ENCODE peak calls at places on chromosomes 13 and 19, in eight cellular contexts. R is fibroblast of lung, F is heart right ventricle, U is transverse colon, D is stomach, Q is HCT116, B is prostate gland, W is breast epithelium. P is an unnamed sample.

GRCh38 chr13:97194473-97194872 is 27.7 kb upstream of the MBNL2 start:
- DNase-seq in R (peak; percentile 18), F (no peak), U (no peak), D (no peak), Q (peak; percentile 48), B (no peak), W (no peak), P (no peak)

GRCh38 chr19:12194827-12195500 is 32.1 kb downstream of the ZNF136 start:
- DNase-seq in R (peak; percentile 75), F (peak; percentile 90), U (peak; percentile 79), D (peak; percentile 90), Q (no peak), B (peak; percentile 90), W (peak; percentile 95), P (peak; percentile 98)

GRCh38 chr19:10430505-10431253 is 10.3 kb downstream of the PDE4A start:
- DNase-seq in R (peak; percentile 43), F (peak; percentile 40), U (peak; percentile 77), D (peak; percentile 77), Q (no peak), B (peak; percentile 48), W (no peak), P (peak; percentile 63)

GRCh38 chr13:107376393-107377085 is 808.6 kb upstream of the ARGLU1 start:
- DNase-seq in R (no peak), F (no peak), U (no peak), D (no peak), Q (no peak), B (no peak), W (no peak), P (no peak)

GRCh38 chr19:50720921-50721291 is 1.3 kb upstream of the SHANK1 start:
- DNase-seq in R (peak; percentile 21), F (no peak), U (no peak), D (no peak), Q (no peak), B (no peak), W (no peak), P (no peak)

GRCh38 chr13:71368301-71368700 is 498.7 kb downstream of the DACH1 start:
- DNase-seq in R (no peak), F (no peak), U (no peak), D (no peak), Q (no peak), B (no peak), W (no peak), P (no peak)

GRCh38 chr13:99266827-99267226 is 8.6 kb upstream of the GPR18 start:
- DNase-seq in R (no peak), F (no peak), U (no peak), D (no peak), Q (no peak), B (no peak), W (no peak), P (no peak)

GRCh38 chr13:50393641-50394040 is 378.4 kb downstream of the KCNRG start:
- DNase-seq in R (no peak), F (no peak), U (no peak), D (no peak), Q (no peak), B (no peak), W (no peak), P (no peak)

GRCh38 chr19:29842471-29843179 is 30.8 kb downstream of the CCNE1 start:
- DNase-seq in R (no peak), F (no peak), U (no peak), D (no peak), Q (no peak), B (no peak), W (no peak), P (no peak)

GRCh38 chr19:6340493-6341201 is 7.2 kb upstream of the ACER1 start:
- DNase-seq in R (no peak), F (no peak), U (no peak), D (no peak), Q (no peak), B (no peak), W (no peak), P (no peak)

GRCh38 chr13:86403213-86403612 is 604.0 kb upstream of the SLITRK6 start:
- DNase-seq in R (no peak), F (no peak), U (no peak), D (no peak), Q (no peak), B (no peak), W (no peak), P (no peak)

GRCh38 chr13:28301839-28302238 is 163.5 kb downstream of the PAN3 start:
- DNase-seq in R (no peak), F (no peak), U (no peak), D (no peak), Q (no peak), B (no peak), W (no peak), P (no peak)

GRCh38 chr19:28960986-28961705 is 251.8 kb downstream of the UQCRFS1 start:
- DNase-seq in R (peak; percentile 9), F (no peak), U (no peak), D (no peak), Q (no peak), B (no peak), W (no peak), P (no peak)

GRCh38 chr13:63497601-63498000 is 2082.0 kb upstream of the PCDH20 start:
- DNase-seq in R (peak; percentile 88), F (no peak), U (no peak), D (no peak), Q (no peak), B (no peak), W (no peak), P (no peak)

GRCh38 chr13:81487151-81487550 is 1146.2 kb upstream of the SPRY2 start:
- DNase-seq in R (no peak), F (no peak), U (no peak), D (no peak), Q (peak; percentile 35), B (no peak), W (no peak), P (peak; percentile 31)

GRCh38 chr13:31477961-31478360 is 261.4 kb upstream of the RXFP2 start:
- DNase-seq in R (peak; percentile 31), F (no peak), U (no peak), D (no peak), Q (no peak), B (no peak), W (no peak), P (no peak)

GRCh38 chr13:31476266-31476665 is 263.1 kb upstream of the RXFP2 start:
- DNase-seq in R (peak; percentile 79), F (no peak), U (no peak), D (no peak), Q (no peak), B (no peak), W (no peak), P (peak; percentile 16)

GRCh38 chr13:31476753-31477152 is 262.6 kb upstream of the RXFP2 start:
- DNase-seq in R (peak; percentile 28), F (no peak), U (no peak), D (no peak), Q (no peak), B (no peak), W (no peak), P (no peak)
- TF ChIP-seq CTCF in R (no peak), F (no peak), U (no peak), D (no peak), Q (no peak), B (no peak), W (no peak), P (no peak)

GRCh38 chr13:30829145-30829544 is 76.9 kb upstream of the MEDAG start:
- DNase-seq in R (no peak), F (no peak), U (no peak), D (no peak), Q (peak; percentile 94), B (no peak), W (no peak), P (no peak)

GRCh38 chr13:30829788-30830637 is 76.1 kb upstream of the MEDAG start:
- DNase-seq in R (no peak), F (no peak), U (no peak), D (no peak), Q (no peak), B (no peak), W (no peak), P (no peak)

GRCh38 chr13:30831515-30831914 is 74.6 kb upstream of the MEDAG start:
- DNase-seq in R (no peak), F (no peak), U (no peak), D (no peak), Q (no peak), B (no peak), W (no peak), P (no peak)

GRCh38 chr13:30832377-30832776 is 73.7 kb upstream of the MEDAG start:
- DNase-seq in R (no peak), F (no peak), U (peak; percentile 40), D (no peak), Q (no peak), B (no peak), W (no peak), P (no peak)

DNA sequence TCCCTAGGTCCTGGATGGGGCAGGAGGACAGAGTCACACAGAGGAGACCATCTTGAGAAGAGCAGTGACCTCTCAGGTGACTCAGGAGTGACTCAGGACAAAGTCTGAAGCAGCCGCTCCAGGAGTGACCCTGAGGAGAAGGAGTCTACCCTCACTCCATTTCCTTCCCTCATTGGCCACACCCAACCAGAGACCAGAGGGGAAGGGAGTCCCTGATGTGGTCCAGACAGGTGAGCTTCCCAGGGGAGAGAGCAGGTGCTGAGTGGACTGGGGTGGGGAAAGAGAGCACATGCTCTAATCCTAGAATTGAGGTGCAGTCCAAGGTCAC is 75.5 kb upstream of the MEDAG start:
- DNase-seq in R (no peak), F (no peak), U (no peak), D (no peak), Q (peak; percentile 66), B (no peak), W (no peak), P (no peak)
- H3K4me1 ChIP-seq in R (peaks cover 3% of the 10 kb centered on the region), F (peaks cover 5% of the 10 kb centered on the region), U (peaks cover 24% of the 10 kb centered on the region), D (peaks cover 11% of the 10 kb centered on the region), Q (peaks cover 63% of the 10 kb centered on the region), B (peaks cover 4% of the 10 kb centered on the region), W (no peaks in the 10 kb centered on the region), P (peaks cover 16% of the 10 kb centered on the region)

GRCh38 chr13:46355088-46355468 is 32.0 kb downstream of the RUBCNL start:
- DNase-seq in R (no peak), F (no peak), U (no peak), D (no peak), Q (no peak), B (no peak), W (no peak), P (no peak)

GRCh38 chr13:46354143-46355087 is 32.6 kb downstream of the RUBCNL start:
- DNase-seq in R (peak; percentile 91), F (no peak), U (no peak), D (no peak), Q (peak; percentile 48), B (no peak), W (no peak), P (no peak)

GRCh38 chr13:46350003-46350402 is 37.0 kb downstream of the RUBCNL start:
- DNase-seq in R (no peak), F (no peak), U (no peak), D (no peak), Q (no peak), B (no peak), W (no peak), P (no peak)

GRCh38 chr13:46355906-46356305 is 31.1 kb downstream of the RUBCNL start:
- DNase-seq in R (no peak), F (no peak), U (no peak), D (no peak), Q (no peak), B (no peak), W (no peak), P (no peak)

GRCh38 chr13:46352810-46353209 is 34.2 kb downstream of the RUBCNL start:
- DNase-seq in R (no peak), F (no peak), U (no peak), D (no peak), Q (no peak), B (no peak), W (no peak), P (peak; percentile 46)
- H3K27me3 ChIP-seq in R (no peaks in the 10 kb centered on the region), F (no peaks in the 10 kb centered on the region), U (no peaks in the 10 kb centered on the region), D (no peaks in the 10 kb centered on the region), Q (no peaks in the 10 kb centered on the region), B (no peaks in the 10 kb centered on the region), W (no peaks in the 10 kb centered on the region), P (no peaks in the 10 kb centered on the region)

GRCh38 chr13:24313449-24313848 is 4.1 kb downstream of the C1QTNF9 start:
- DNase-seq in R (peak; percentile 29), F (no peak), U (no peak), D (no peak), Q (no peak), B (no peak), W (no peak), P (no peak)
- TF ChIP-seq CTCF in R (peak; percentile 35), F (peak; percentile 39), U (no peak), D (no peak), Q (peak; percentile 26), B (no peak), W (no peak), P (no peak)

P was measured in body of pancreas.